ENCODE peak calls at places on chromosome 6, in five cellular contexts. P, K, N, D and G are unnamed samples.

GRCh38 chr6:32164295-32164694 is at the start of gene EGFL8:
- DNase-seq in D (no peak), N (no peak), P (no peak), K (no peak), G (no peak)

GRCh38 chr6:158654960-158655485 is 5.2 kb downstream of the SYTL3 start:
- DNase-seq in K (peak; percentile 68), P (peak; percentile 76), N (no peak), D (no peak), G (no peak)

GRCh38 chr6:158867381-158868121 is 48.4 kb upstream of the EZR start:
- DNase-seq in D (no peak), N (no peak), K (no peak), P (no peak), G (peak; percentile 80)

GRCh38 chr6:30814137-30815084 is 69.9 kb upstream of the DDR1 start:
- DNase-seq in D (no peak), N (peak; percentile 92), P (peak; percentile 81), K (peak; percentile 47), G (no peak)

GRCh38 chr6:160042014-160042773 is 73.3 kb downstream of the IGF2R start:
- DNase-seq in D (no peak), P (peak; percentile 84), K (no peak), N (no peak), G (no peak)

GRCh38 chr6:157989541-157990289 is 8.1 kb downstream of the SYNJ2 start:
- DNase-seq in P (peak; percentile 62), D (no peak), N (peak; percentile 67), K (peak; percentile 71), G (peak; percentile 79)

GRCh38 chr6:21163110-21163837 is 430.3 kb upstream of the SOX4 start:
- DNase-seq in N (no peak), K (no peak), D (no peak), P (peak; percentile 93), G (no peak)

GRCh38 chr6:157194643-157195042 is 128.7 kb downstream of the TMEM242 start:
- DNase-seq in D (no peak), P (peak; percentile 12), K (no peak), N (no peak), G (no peak)

GRCh38 chr6:20092071-20092566 is 120.2 kb downstream of the MBOAT1 start:
- DNase-seq in K (peak; percentile 69), D (peak; percentile 57), P (peak; percentile 34), N (peak; percentile 65), G (peak; percentile 36)

GRCh38 chr6:19444481-19444880 is 392.7 kb upstream of the ID4 start:
- DNase-seq in K (no peak), D (no peak), N (no peak), P (peak; percentile 62), G (no peak)

GRCh38 chr6:90080876-90081464 is 186.7 kb downstream of the GJA10 start:
- DNase-seq in K (no peak), N (no peak), P (no peak), D (no peak), G (peak; percentile 4)

GRCh38 chr6:45350186-45350585 is 22.1 kb downstream of the RUNX2 start:
- DNase-seq in P (peak; percentile 17), K (no peak), D (no peak), N (no peak), G (no peak)

GRCh38 chr6:41780623-41781301 is at the start of gene PRICKLE4:
- DNase-seq in P (no peak), D (no peak), N (peak; percentile 43), K (peak; percentile 17), G (peak; percentile 60)
- H3K4me1 ChIP-seq in P (peaks cover 13% of the 10 kb centered on the region), D (peaks cover 30% of the 10 kb centered on the region), N (peaks cover 19% of the 10 kb centered on the region), K (peaks cover 18% of the 10 kb centered on the region), G (peaks cover 3% of the 10 kb centered on the region)

GRCh38 chr6:1608976-1609661 is 596 bp upstream of the FOXC1 start:
- DNase-seq in K (no peak), D (no peak), N (peak; percentile 51), P (no peak), G (no peak)
- H3K27ac ChIP-seq in K (no peak overlapping the region), D (no peak overlapping the region), N (peak overlapping the region; percentile 37), P (no peak overlapping the region), G (no peak overlapping the region)

GRCh38 chr6:29620629-29621028 is 12.4 kb downstream of the GABBR1 start:
- DNase-seq in K (no peak), P (no peak), D (no peak), N (no peak), G (no peak)

GRCh38 chr6:29619578-29619977 is 13.4 kb downstream of the GABBR1 start:
- DNase-seq in D (no peak), K (no peak), P (no peak), N (no peak), G (no peak)

DNA sequence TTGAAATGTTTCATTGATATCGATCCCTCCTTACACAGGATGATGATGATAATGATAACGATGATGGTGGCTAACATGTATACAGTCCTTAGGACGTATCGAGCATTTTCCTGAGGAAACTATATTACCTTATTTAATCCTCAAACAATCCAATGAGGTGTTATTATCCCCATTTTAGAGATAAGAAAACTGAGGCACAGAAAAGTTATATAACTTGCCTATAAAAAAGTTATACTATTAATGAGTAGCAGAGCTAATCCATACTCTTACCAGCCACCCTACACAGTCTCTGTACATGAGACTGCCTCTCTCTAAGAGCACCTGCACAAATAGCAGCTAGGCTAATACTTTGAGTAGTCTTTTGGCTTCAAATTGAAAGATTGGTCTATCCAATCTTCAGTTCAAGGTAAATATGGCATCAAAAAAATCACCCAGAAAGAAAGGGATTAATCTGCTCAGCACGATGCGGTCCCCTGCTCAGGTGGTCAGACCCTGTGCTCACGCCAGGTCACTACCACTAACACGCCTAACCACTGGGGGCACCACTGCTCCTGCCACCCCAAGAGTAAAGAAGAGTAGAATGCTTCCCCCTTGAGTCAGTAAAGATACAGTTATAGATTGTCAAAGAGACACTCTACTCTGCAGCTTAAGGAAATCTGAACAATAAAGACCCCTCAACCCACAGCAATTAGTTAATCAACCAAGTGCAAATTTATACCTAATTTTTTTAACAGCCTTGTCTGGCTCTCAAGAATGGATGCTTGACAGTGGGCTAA is 15.0 kb downstream of the GABBR1 start:
- DNase-seq in K (no peak), N (no peak), P (no peak), D (no peak), G (no peak)
- H3K36me3 ChIP-seq in K (peaks cover 77% of the 10 kb centered on the region), N (peaks cover 18% of the 10 kb centered on the region), P (peaks cover 34% of the 10 kb centered on the region), D (no peaks in the 10 kb centered on the region), G (no peaks in the 10 kb centered on the region)

GRCh38 chr6:28927856-28928255 is 4.1 kb upstream of the TRIM27 start:
- DNase-seq in K (no peak), D (no peak), N (no peak), P (no peak), G (peak; percentile 81)

GRCh38 chr6:28923318-28924102 is at the start of gene TRIM27:
- DNase-seq in K (peak; percentile 90), N (peak; percentile 85), D (peak; percentile 88), P (peak; percentile 65), G (peak; percentile 91)

GRCh38 chr6:28920281-28920680 is 3.5 kb downstream of the TRIM27 start:
- DNase-seq in D (no peak), N (no peak), K (no peak), P (no peak), G (no peak)

GRCh38 chr6:28922841-28923317 is 906 bp downstream of the TRIM27 start:
- DNase-seq in K (peak; percentile 18), N (peak; percentile 77), D (no peak), P (peak; percentile 32), G (no peak)

GRCh38 chr6:28922004-28922840 is 1.6 kb downstream of the TRIM27 start:
- DNase-seq in P (peak; percentile 47), D (peak; percentile 90), N (no peak), K (no peak), G (peak; percentile 90)
- H3K4me1 ChIP-seq in P (peaks cover 12% of the 10 kb centered on the region), D (peaks cover 54% of the 10 kb centered on the region), N (peaks cover 18% of the 10 kb centered on the region), K (peaks cover 12% of the 10 kb centered on the region), G (peaks cover 20% of the 10 kb centered on the region)

DNA sequence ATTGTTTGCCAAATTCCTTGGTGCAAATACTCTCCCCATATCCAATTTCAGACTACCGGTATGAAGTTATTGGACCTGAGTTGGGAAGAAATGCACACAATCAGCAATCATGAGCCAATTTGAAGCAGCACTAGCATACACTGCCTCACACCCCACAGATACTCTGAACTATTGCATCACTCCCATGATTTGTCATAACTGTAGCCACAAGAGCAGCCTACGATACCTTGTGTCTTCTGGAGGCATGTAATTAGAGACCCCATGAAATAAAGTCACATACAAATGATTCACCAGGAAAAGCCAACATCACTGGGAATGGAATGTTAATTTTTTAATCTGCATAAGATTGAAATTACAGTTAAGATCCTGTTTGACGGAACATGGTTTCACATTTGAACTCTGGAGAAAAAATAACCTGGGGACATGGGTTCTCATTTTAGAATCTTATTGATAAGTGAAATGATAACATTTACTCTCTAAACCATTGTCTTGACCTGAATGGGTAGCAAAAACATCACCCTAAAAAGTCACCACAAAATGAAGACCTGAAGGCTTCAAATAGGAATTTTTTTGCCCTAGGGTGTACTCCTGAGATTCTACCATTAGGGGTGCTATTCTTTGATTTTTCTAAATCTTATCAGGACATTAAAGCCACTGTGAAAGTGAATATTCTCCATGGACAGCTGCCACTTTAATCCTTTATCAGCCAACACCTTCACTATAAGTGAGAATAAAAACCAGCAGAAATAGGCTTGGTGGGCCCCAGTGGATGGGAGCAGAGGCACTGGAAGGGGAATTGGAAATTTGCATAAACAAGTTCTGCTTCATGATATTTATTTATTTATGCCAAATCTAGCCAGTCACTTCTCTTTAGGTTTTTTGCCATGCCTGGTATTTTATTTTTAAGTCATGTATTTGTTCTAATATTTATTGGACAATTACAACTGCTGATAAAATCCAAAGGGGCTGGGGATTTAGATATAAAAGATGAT is 34.5 kb upstream of the HBS1L start:
- DNase-seq in P (peak; percentile 71), N (peak; percentile 34), K (peak; percentile 54), D (peak; percentile 25), G (peak; percentile 24)
- H3K27ac ChIP-seq in P (no peak overlapping the region), N (no peak overlapping the region), K (no peak overlapping the region), D (no peak overlapping the region), G (no peak overlapping the region)

DNA sequence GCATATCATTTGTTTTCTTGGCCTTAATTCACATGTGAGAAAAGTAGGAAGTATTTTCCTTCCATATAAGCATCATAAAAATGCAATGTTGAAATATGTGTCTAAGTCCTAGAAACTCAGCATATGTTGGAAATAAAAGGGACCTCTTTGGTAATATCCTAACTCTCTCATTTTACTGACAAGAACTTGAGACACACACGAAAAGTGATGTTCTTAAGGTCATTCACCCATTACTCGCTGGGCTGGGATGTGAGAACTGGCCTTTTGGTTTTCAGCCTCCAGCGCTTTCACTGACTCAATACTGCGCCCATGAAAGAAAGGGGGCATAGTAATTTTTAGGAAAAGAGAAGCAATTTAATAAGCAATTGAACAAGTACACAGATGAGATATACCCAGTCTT is 153.5 kb upstream of the SCGN start:
- DNase-seq in D (no peak), N (no peak), K (no peak), P (no peak), G (no peak)
- H3K36me3 ChIP-seq in D (no peaks in the 10 kb centered on the region), N (no peaks in the 10 kb centered on the region), K (no peaks in the 10 kb centered on the region), P (no peaks in the 10 kb centered on the region), G (no peaks in the 10 kb centered on the region)

GRCh38 chr6:119138906-119139541 is 60.6 kb upstream of the FAM184A start:
- DNase-seq in D (no peak), K (no peak), P (no peak), N (no peak), G (no peak)

GRCh38 chr6:119140471-119141165 is 62.2 kb upstream of the FAM184A start:
- DNase-seq in N (no peak), K (no peak), P (no peak), D (no peak), G (no peak)

GRCh38 chr6:119145111-119145510 is 66.6 kb upstream of the FAM184A start:
- DNase-seq in D (no peak), K (peak; percentile 23), N (peak; percentile 21), P (no peak), G (no peak)

GRCh38 chr6:119142051-119142450 is 63.6 kb upstream of the FAM184A start:
- DNase-seq in D (no peak), P (no peak), N (no peak), K (no peak), G (no peak)

GRCh38 chr6:119142637-119143036 is 64.2 kb upstream of the FAM184A start:
- DNase-seq in N (no peak), D (no peak), P (no peak), K (no peak), G (no peak)
- H3K4me1 ChIP-seq in N (peaks cover 21% of the 10 kb centered on the region), D (peaks cover 43% of the 10 kb centered on the region), P (peaks cover 13% of the 10 kb centered on the region), K (no peaks in the 10 kb centered on the region), G (peaks cover 6% of the 10 kb centered on the region)